ENCODE peak calls at places on chromosomes 16 and 17, in seven cellular contexts. One of them, this sample, is unnamed.
A peak's percentile ranks its signal among the peaks of the same experiment; 100 is the strongest.

GRCh38 chr16:21101631-21102420 is 48.8 kb downstream of the DNAH3 start:
- DNase-seq in GM13977: no peak
- DNase-seq in HFFc6: peak; percentile 25
- DNase-seq in IMR-90: peak; percentile 20
- DNase-seq in colonic mucosa: no peak
- DNase-seq in fibroblast of lung: peak; percentile 36
- DNase-seq in GM23338: peak; percentile 64
- DNase-seq in this sample: no peak

GRCh38 chr17:48644910-48645557 is 18.9 kb upstream of the HOXB9 start:
- DNase-seq in GM13977: peak; percentile 15
- DNase-seq in HFFc6: no peak
- DNase-seq in IMR-90: no peak
- DNase-seq in colonic mucosa: peak; percentile 32
- DNase-seq in fibroblast of lung: no peak
- DNase-seq in GM23338: peak; percentile 3
- DNase-seq in this sample: no peak

GRCh38 chr17:14499976-14500375 is 199.1 kb downstream of the HS3ST3B1 start:
- DNase-seq in GM13977: no peak
- DNase-seq in HFFc6: no peak
- DNase-seq in IMR-90: no peak
- DNase-seq in colonic mucosa: no peak
- DNase-seq in fibroblast of lung: no peak
- DNase-seq in GM23338: no peak
- DNase-seq in this sample: no peak

GRCh38 chr17:7750321-7750821 is 32.8 kb downstream of the DNAH2 start:
- DNase-seq in GM13977: no peak
- DNase-seq in HFFc6: peak; percentile 83
- DNase-seq in IMR-90: peak; percentile 89
- DNase-seq in colonic mucosa: no peak
- DNase-seq in fibroblast of lung: peak; percentile 85
- DNase-seq in GM23338: no peak
- DNase-seq in this sample: peak; percentile 85

GRCh38 chr17:36602030-36602737 is 801 bp downstream of the MRM1 start:
- DNase-seq in GM13977: no peak
- DNase-seq in HFFc6: no peak
- DNase-seq in IMR-90: peak; percentile 9
- DNase-seq in colonic mucosa: peak; percentile 56
- DNase-seq in fibroblast of lung: no peak
- DNase-seq in GM23338: peak; percentile 46
- DNase-seq in this sample: no peak

GRCh38 chr17:39080416-39081179 is 70.8 kb downstream of the PLXDC1 start:
- DNase-seq in GM13977: no peak
- DNase-seq in HFFc6: peak; percentile 37
- DNase-seq in IMR-90: peak; percentile 52
- DNase-seq in colonic mucosa: no peak
- DNase-seq in fibroblast of lung: peak; percentile 49
- DNase-seq in GM23338: no peak
- DNase-seq in this sample: no peak

GRCh38 chr16:82671743-82672142 is 45.0 kb downstream of the CDH13 start:
- DNase-seq in GM13977: peak; percentile 15
- DNase-seq in HFFc6: no peak
- DNase-seq in IMR-90: no peak
- DNase-seq in colonic mucosa: no peak
- DNase-seq in fibroblast of lung: no peak
- DNase-seq in GM23338: peak; percentile 52
- DNase-seq in this sample: no peak

GRCh38 chr16:78976212-78976611 is 624.3 kb downstream of the MAF start:
- DNase-seq in GM13977: no peak
- DNase-seq in HFFc6: no peak
- DNase-seq in IMR-90: no peak
- DNase-seq in colonic mucosa: no peak
- DNase-seq in fibroblast of lung: no peak
- DNase-seq in GM23338: no peak
- DNase-seq in this sample: no peak

GRCh38 chr17:72811976-72812687 is 280.4 kb downstream of the SLC39A11 start:
- DNase-seq in GM13977: no peak
- DNase-seq in HFFc6: no peak
- DNase-seq in IMR-90: no peak
- DNase-seq in colonic mucosa: no peak
- DNase-seq in fibroblast of lung: peak; percentile 27
- DNase-seq in GM23338: no peak
- DNase-seq in this sample: no peak

GRCh38 chr17:7888184-7888920 is at the start of gene CHD3:
- DNase-seq in GM13977: no peak
- DNase-seq in HFFc6: no peak
- DNase-seq in IMR-90: peak; percentile 21
- DNase-seq in colonic mucosa: peak; percentile 65
- DNase-seq in fibroblast of lung: peak; percentile 38
- DNase-seq in GM23338: peak; percentile 23
- DNase-seq in this sample: peak; percentile 79

GRCh38 chr17:2189231-2189630 is 114.4 kb downstream of the SMG6 start:
- DNase-seq in GM13977: no peak
- DNase-seq in HFFc6: no peak
- DNase-seq in IMR-90: no peak
- DNase-seq in colonic mucosa: no peak
- DNase-seq in fibroblast of lung: no peak
- DNase-seq in GM23338: no peak
- DNase-seq in this sample: no peak

GRCh38 chr17:17128476-17129075 is 77.6 kb downstream of the PLD6 start:
- DNase-seq in GM13977: no peak
- DNase-seq in HFFc6: no peak
- DNase-seq in IMR-90: no peak
- DNase-seq in colonic mucosa: no peak
- DNase-seq in fibroblast of lung: no peak
- DNase-seq in GM23338: no peak
- DNase-seq in this sample: no peak

GRCh38 chr17:34241062-34241461 is 14.0 kb upstream of the CCL2 start:
- DNase-seq in GM13977: no peak
- DNase-seq in HFFc6: no peak
- DNase-seq in IMR-90: peak; percentile 44
- DNase-seq in colonic mucosa: peak; percentile 61
- DNase-seq in fibroblast of lung: no peak
- DNase-seq in GM23338: no peak
- DNase-seq in this sample: no peak

GRCh38 chr16:75256059-75256870 is 4.8 kb upstream of the BCAR1 start:
- DNase-seq in GM13977: no peak
- DNase-seq in HFFc6: no peak
- DNase-seq in IMR-90: no peak
- DNase-seq in colonic mucosa: no peak
- DNase-seq in fibroblast of lung: no peak
- DNase-seq in GM23338: peak; percentile 67
- DNase-seq in this sample: no peak

GRCh38 chr17:73419051-73419450 is 107.2 kb upstream of the CDC42EP4 start:
- DNase-seq in GM13977: no peak
- DNase-seq in HFFc6: no peak
- DNase-seq in IMR-90: no peak
- DNase-seq in colonic mucosa: no peak
- DNase-seq in fibroblast of lung: no peak
- DNase-seq in GM23338: no peak
- DNase-seq in this sample: no peak

GRCh38 chr16:12188674-12189249 is 212.2 kb downstream of the SNX29 start:
- DNase-seq in GM13977: no peak
- DNase-seq in HFFc6: peak; percentile 8
- DNase-seq in IMR-90: no peak
- DNase-seq in colonic mucosa: peak; percentile 58
- DNase-seq in fibroblast of lung: no peak
- DNase-seq in GM23338: no peak
- DNase-seq in this sample: no peak

GRCh38 chr16:59164461-59164860 is 430.3 kb upstream of the GOT2 start:
- DNase-seq in GM13977: no peak
- DNase-seq in HFFc6: no peak
- DNase-seq in IMR-90: no peak
- DNase-seq in colonic mucosa: no peak
- DNase-seq in fibroblast of lung: no peak
- DNase-seq in GM23338: peak; percentile 40
- DNase-seq in this sample: no peak

GRCh38 chr17:8611671-8612298 is 18.7 kb downstream of the MYH10 start:
- DNase-seq in GM13977: no peak
- DNase-seq in HFFc6: peak; percentile 32
- DNase-seq in IMR-90: peak; percentile 47
- DNase-seq in colonic mucosa: no peak
- DNase-seq in fibroblast of lung: peak; percentile 44
- DNase-seq in GM23338: peak; percentile 38
- DNase-seq in this sample: no peak

GRCh38 chr17:77298811-77299210 is 158.0 kb downstream of the SEC14L1 start:
- DNase-seq in GM13977: no peak
- DNase-seq in HFFc6: no peak
- DNase-seq in IMR-90: no peak
- DNase-seq in colonic mucosa: no peak
- DNase-seq in fibroblast of lung: no peak
- DNase-seq in GM23338: no peak
- DNase-seq in this sample: no peak

GRCh38 chr17:77295410-77295809 is 154.6 kb downstream of the SEC14L1 start:
- DNase-seq in GM13977: no peak
- DNase-seq in HFFc6: no peak
- DNase-seq in IMR-90: no peak
- DNase-seq in colonic mucosa: no peak
- DNase-seq in fibroblast of lung: no peak
- DNase-seq in GM23338: no peak
- DNase-seq in this sample: no peak

GRCh38 chr17:77297693-77298666 is 157.2 kb downstream of the SEC14L1 start:
- DNase-seq in GM13977: no peak
- DNase-seq in HFFc6: no peak
- DNase-seq in IMR-90: no peak
- DNase-seq in colonic mucosa: no peak
- DNase-seq in fibroblast of lung: no peak
- DNase-seq in GM23338: no peak
- DNase-seq in this sample: no peak

GRCh38 chr17:77299256-77300015 is 158.7 kb downstream of the SEC14L1 start:
- DNase-seq in GM13977: no peak
- DNase-seq in HFFc6: no peak
- DNase-seq in IMR-90: no peak
- DNase-seq in colonic mucosa: no peak
- DNase-seq in fibroblast of lung: no peak
- DNase-seq in GM23338: no peak
- DNase-seq in this sample: no peak

GRCh38 chr17:77296769-77297409 is 156.1 kb downstream of the SEC14L1 start:
- DNase-seq in GM13977: no peak
- DNase-seq in HFFc6: no peak
- DNase-seq in IMR-90: no peak
- DNase-seq in colonic mucosa: no peak
- DNase-seq in fibroblast of lung: no peak
- DNase-seq in GM23338: no peak
- DNase-seq in this sample: no peak
- TF ChIP-seq CTCF in GM13977: no peak
- TF ChIP-seq CTCF in HFFc6: no peak
- TF ChIP-seq CTCF in IMR-90: no peak
- TF ChIP-seq CTCF in colonic mucosa: no peak
- TF ChIP-seq CTCF in fibroblast of lung: no peak
- TF ChIP-seq CTCF in GM23338: no peak
- TF ChIP-seq CTCF in this sample: no peak

GRCh38 chr16:69083306-69083941 is 22.0 kb upstream of the HAS3 start:
- DNase-seq in GM13977: no peak
- DNase-seq in HFFc6: no peak
- DNase-seq in IMR-90: no peak
- DNase-seq in colonic mucosa: no peak
- DNase-seq in fibroblast of lung: no peak
- DNase-seq in GM23338: no peak
- DNase-seq in this sample: no peak
- TF ChIP-seq CTCF in GM13977: peak; percentile 27
- TF ChIP-seq CTCF in HFFc6: peak; percentile 35
- TF ChIP-seq CTCF in IMR-90: no peak
- TF ChIP-seq CTCF in colonic mucosa: no peak
- TF ChIP-seq CTCF in fibroblast of lung: no peak
- TF ChIP-seq CTCF in GM23338: peak; percentile 46
- TF ChIP-seq CTCF in this sample: peak; percentile 18

GRCh38 chr17:61561354-61561753 is 29.7 kb downstream of the NACA2 start:
- DNase-seq in GM13977: no peak
- DNase-seq in HFFc6: no peak
- DNase-seq in IMR-90: no peak
- DNase-seq in colonic mucosa: no peak
- DNase-seq in fibroblast of lung: no peak
- DNase-seq in GM23338: no peak
- DNase-seq in this sample: no peak
- TF ChIP-seq CTCF in GM13977: no peak
- TF ChIP-seq CTCF in HFFc6: no peak
- TF ChIP-seq CTCF in IMR-90: no peak
- TF ChIP-seq CTCF in colonic mucosa: no peak
- TF ChIP-seq CTCF in fibroblast of lung: no peak
- TF ChIP-seq CTCF in GM23338: no peak
- TF ChIP-seq CTCF in this sample: no peak

GRCh38 chr17:77606146-77606864 is 352.2 kb upstream of the TNRC6C start:
- DNase-seq in GM13977: no peak
- DNase-seq in HFFc6: no peak
- DNase-seq in IMR-90: no peak
- DNase-seq in colonic mucosa: no peak
- DNase-seq in fibroblast of lung: no peak
- DNase-seq in GM23338: no peak
- DNase-seq in this sample: no peak

GRCh38 chr17:77607606-77608005 is 350.9 kb upstream of the TNRC6C start:
- DNase-seq in GM13977: no peak
- DNase-seq in HFFc6: no peak
- DNase-seq in IMR-90: no peak
- DNase-seq in colonic mucosa: no peak
- DNase-seq in fibroblast of lung: no peak
- DNase-seq in GM23338: no peak
- DNase-seq in this sample: no peak

GRCh38 chr17:77608431-77608830 is 350.1 kb upstream of the TNRC6C start:
- DNase-seq in GM13977: no peak
- DNase-seq in HFFc6: no peak
- DNase-seq in IMR-90: no peak
- DNase-seq in colonic mucosa: no peak
- DNase-seq in fibroblast of lung: no peak
- DNase-seq in GM23338: no peak
- DNase-seq in this sample: no peak

GRCh38 chr17:77604301-77605031 is 354.0 kb upstream of the TNRC6C start:
- DNase-seq in GM13977: no peak
- DNase-seq in HFFc6: no peak
- DNase-seq in IMR-90: no peak
- DNase-seq in colonic mucosa: no peak
- DNase-seq in fibroblast of lung: no peak
- DNase-seq in GM23338: no peak
- DNase-seq in this sample: no peak

GRCh38 chr17:77606865-77607210 is 351.7 kb upstream of the TNRC6C start:
- DNase-seq in GM13977: no peak
- DNase-seq in HFFc6: no peak
- DNase-seq in IMR-90: no peak
- DNase-seq in colonic mucosa: no peak
- DNase-seq in fibroblast of lung: no peak
- DNase-seq in GM23338: no peak
- DNase-seq in this sample: no peak
- TF ChIP-seq CTCF in GM13977: no peak
- TF ChIP-seq CTCF in HFFc6: peak; percentile 62
- TF ChIP-seq CTCF in IMR-90: no peak
- TF ChIP-seq CTCF in colonic mucosa: no peak
- TF ChIP-seq CTCF in fibroblast of lung: no peak
- TF ChIP-seq CTCF in GM23338: peak; percentile 46
- TF ChIP-seq CTCF in this sample: no peak